ENCODE peak calls at places on chromosomes 5 and 9, in ten cellular contexts. V, X, S, D, C, Q, W, B, E and L are unnamed samples.
A peak's percentile ranks its signal among the peaks of the same experiment; 100 is the strongest.

GRCh38 chr9:12822111-12822510 is 47.3 kb downstream of the LURAP1L start:
- DNase-seq in V (no peak), X (no peak), S (no peak), D (no peak), C (no peak), Q (no peak), W (peak; percentile 23), B (no peak), E (no peak), L (peak; percentile 25)

GRCh38 chr5:53730938-53731337 is 170.5 kb downstream of the NDUFS4 start:
- DNase-seq in V (no peak), X (no peak), S (no peak), D (peak; percentile 90), C (no peak), Q (no peak), W (no peak), B (no peak), E (no peak), L (no peak)

GRCh38 chr9:104993291-104993963 is 65.5 kb upstream of the ABCA1 start:
- DNase-seq in V (peak; percentile 52), X (no peak), S (peak; percentile 81), D (peak; percentile 68), C (peak; percentile 97), Q (no peak), W (no peak), B (no peak), E (peak; percentile 79), L (no peak)

GRCh38 chr5:136730426-136730825 is 365.1 kb upstream of the TRPC7 start:
- DNase-seq in V (no peak), X (no peak), S (no peak), D (no peak), C (no peak), Q (no peak), W (peak; percentile 23), B (no peak), E (no peak), L (peak; percentile 27)

GRCh38 chr5:37900692-37901091 is 60.9 kb upstream of the GDNF start:
- DNase-seq in V (no peak), X (peak; percentile 50), S (no peak), D (peak; percentile 13), C (peak; percentile 67), Q (no peak), W (no peak), B (no peak), E (no peak), L (peak; percentile 31)

GRCh38 chr5:9045946-9046345 is 499.9 kb downstream of the SEMA5A start:
- DNase-seq in V (no peak), X (no peak), S (no peak), D (no peak), C (no peak), Q (no peak), W (no peak), B (no peak), E (no peak), L (no peak)

GRCh38 chr9:133140174-133140505 is 19.1 kb upstream of the RALGDS start:
- DNase-seq in V (no peak), X (no peak), S (no peak), D (no peak), C (no peak), Q (no peak), W (no peak), B (no peak), E (no peak), L (no peak)

GRCh38 chr5:476102-476813 is 33.3 kb downstream of the EXOC3 start:
- DNase-seq in V (no peak), X (no peak), S (no peak), D (no peak), C (peak; percentile 58), Q (no peak), W (no peak), B (no peak), E (peak; percentile 49), L (peak; percentile 24)

GRCh38 chr5:115295775-115296129 is 702 bp downstream of the CCDC112 start:
- DNase-seq in V (no peak), X (no peak), S (no peak), D (no peak), C (no peak), Q (no peak), W (no peak), B (no peak), E (no peak), L (no peak)

GRCh38 chr9:126735482-126735881 is 69.4 kb upstream of the ZBTB43 start:
- DNase-seq in V (no peak), X (no peak), S (no peak), D (no peak), C (no peak), Q (no peak), W (no peak), B (no peak), E (no peak), L (no peak)

GRCh38 chr5:2460098-2460497 is 291.4 kb downstream of the IRX2 start:
- DNase-seq in V (no peak), X (no peak), S (no peak), D (no peak), C (no peak), Q (no peak), W (no peak), B (no peak), E (no peak), L (no peak)

GRCh38 chr9:130997925-130998595 is 10.9 kb upstream of the LAMC3 start:
- DNase-seq in V (no peak), X (no peak), S (peak; percentile 66), D (peak; percentile 48), C (no peak), Q (no peak), W (no peak), B (no peak), E (peak; percentile 61), L (peak; percentile 37)

GRCh38 chr5:141657937-141658545 is 6.8 kb upstream of the FCHSD1 start:
- DNase-seq in V (no peak), X (no peak), S (no peak), D (peak; percentile 77), C (no peak), Q (no peak), W (peak; percentile 78), B (no peak), E (no peak), L (peak; percentile 90)

GRCh38 chr5:44774279-44774880 is 34.4 kb upstream of the MRPS30 start:
- DNase-seq in V (no peak), X (no peak), S (no peak), D (peak; percentile 48), C (no peak), Q (no peak), W (no peak), B (no peak), E (no peak), L (peak; percentile 50)

GRCh38 chr5:150559701-150560100 is 51.8 kb downstream of the NDST1 start:
- DNase-seq in V (no peak), X (no peak), S (no peak), D (no peak), C (peak; percentile 20), Q (no peak), W (peak; percentile 34), B (no peak), E (no peak), L (peak; percentile 72)

DNA sequence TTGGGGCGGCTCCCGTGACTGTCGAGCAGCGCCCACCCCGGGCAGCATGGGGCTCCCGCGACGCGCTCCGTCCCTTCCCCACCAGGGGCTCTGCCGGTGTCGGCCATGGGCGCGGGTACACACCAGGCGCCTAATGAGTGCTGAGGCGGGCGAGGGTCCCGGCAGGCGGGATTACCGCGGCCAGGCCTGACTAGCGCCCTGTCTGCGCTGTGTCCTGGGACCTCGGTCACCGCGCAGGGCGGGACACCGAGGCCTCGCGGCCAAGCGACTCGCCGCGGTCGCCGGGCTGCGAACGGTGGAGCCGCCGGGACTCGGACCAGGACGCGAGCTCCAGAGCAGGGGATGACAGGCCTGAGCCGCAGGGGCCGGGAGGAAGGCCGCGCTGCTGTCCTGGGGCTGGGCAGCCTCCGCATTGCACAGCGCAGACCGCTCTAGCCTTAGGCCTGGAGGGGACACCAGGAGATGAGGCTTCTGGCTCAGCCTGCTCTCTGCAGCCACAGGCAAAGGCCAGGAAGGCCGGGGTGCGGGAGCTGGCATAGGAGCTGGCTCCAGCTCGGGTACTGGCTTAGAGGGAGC is 14.1 kb downstream of the LCN10 start:
- DNase-seq in V (no peak), X (peak; percentile 54), S (peak; percentile 42), D (peak; percentile 47), C (no peak), Q (no peak), W (no peak), B (no peak), E (peak; percentile 56), L (no peak)
- H3K36me3 ChIP-seq in V (peaks cover 6% of the 10 kb centered on the region), X (no peaks in the 10 kb centered on the region), S (no peaks in the 10 kb centered on the region), D (peaks cover 5% of the 10 kb centered on the region), C (peaks cover 24% of the 10 kb centered on the region), Q (peaks cover 23% of the 10 kb centered on the region), W (no peaks in the 10 kb centered on the region), B (peaks cover 25% of the 10 kb centered on the region), E (peaks cover 32% of the 10 kb centered on the region), L (peaks cover 19% of the 10 kb centered on the region)

GRCh38 chr5:39200081-39200480 is 19.3 kb downstream of the FYB1 start:
- DNase-seq in V (no peak), X (no peak), S (no peak), D (no peak), C (no peak), Q (no peak), W (no peak), B (no peak), E (no peak), L (no peak)

GRCh38 chr5:39199335-39199734 is 20.0 kb downstream of the FYB1 start:
- DNase-seq in V (no peak), X (no peak), S (no peak), D (no peak), C (no peak), Q (no peak), W (no peak), B (no peak), E (no peak), L (no peak)

GRCh38 chr5:39201795-39202593 is 17.4 kb downstream of the FYB1 start:
- DNase-seq in V (no peak), X (no peak), S (no peak), D (no peak), C (no peak), Q (no peak), W (no peak), B (no peak), E (no peak), L (no peak)

GRCh38 chr5:39202594-39203290 is 16.6 kb downstream of the FYB1 start:
- DNase-seq in V (no peak), X (no peak), S (no peak), D (no peak), C (no peak), Q (no peak), W (no peak), B (no peak), E (no peak), L (no peak)

GRCh38 chr5:39201160-39201794 is 18.1 kb downstream of the FYB1 start:
- DNase-seq in V (no peak), X (no peak), S (no peak), D (no peak), C (no peak), Q (no peak), W (no peak), B (no peak), E (no peak), L (no peak)
- TF ChIP-seq CTCF in V (no peak), X (no peak), S (no peak), D (no peak), C (no peak), Q (peak; percentile 45), W (no peak), B (no peak), E (no peak), L (peak; percentile 14)

GRCh38 chr9:94787268-94787667 is 60.8 kb downstream of the AOPEP start:
- DNase-seq in V (no peak), X (no peak), S (no peak), D (no peak), C (no peak), Q (no peak), W (no peak), B (no peak), E (no peak), L (peak; percentile 72)
- H3K4me3 ChIP-seq in V (no peak overlapping the region), X (no peak overlapping the region), S (no peak overlapping the region), D (no peak overlapping the region), C (no peak overlapping the region), Q (no peak overlapping the region), W (no peak overlapping the region), B (no peak overlapping the region), E (no peak overlapping the region), L (no peak overlapping the region)

GRCh38 chr5:124333295-124333979 is 413.0 kb downstream of the ZNF608 start:
- DNase-seq in V (no peak), X (no peak), S (no peak), D (no peak), C (no peak), Q (no peak), W (no peak), B (no peak), E (no peak), L (no peak)
- H3K36me3 ChIP-seq in V (no peaks in the 10 kb centered on the region), X (no peaks in the 10 kb centered on the region), S (no peaks in the 10 kb centered on the region), D (no peaks in the 10 kb centered on the region), C (no peaks in the 10 kb centered on the region), Q (no peaks in the 10 kb centered on the region), W (no peaks in the 10 kb centered on the region), B (no peaks in the 10 kb centered on the region), E (no peaks in the 10 kb centered on the region), L (no peaks in the 10 kb centered on the region)